ENCODE peak calls at places on chromosome 20, in ten cellular contexts. G, C, U, E, X, Y, V, T, R and A are unnamed samples.

GRCh38 chr20:38723982-38724602 is at the start of gene SLC32A1:
- DNase-seq in X (no peak), C (peak), T (no peak), R (no peak), U (no peak), V (no peak), E (no peak), G (no peak), Y (no peak), A (no peak)

GRCh38 chr20:25005661-25006060 is 13.1 kb upstream of the APMAP start:
- DNase-seq in R (no peak), T (no peak), C (no peak), Y (no peak), X (no peak), G (no peak), E (no peak), V (no peak), U (no peak), A (no peak)

GRCh38 chr20:35849726-35850125 is 77.9 kb downstream of the PHF20 start:
- DNase-seq in G (no peak), T (no peak), X (no peak), C (no peak), Y (no peak), R (no peak), E (no peak), V (no peak), U (no peak), A (no peak)

GRCh38 chr20:17709361-17710293 is 9.9 kb downstream of the BANF2 start:
- DNase-seq in T (no peak), U (no peak), Y (no peak), V (no peak), R (no peak), X (no peak), E (no peak), G (no peak), C (no peak), A (no peak)

GRCh38 chr20:50671626-50672025 is 19.7 kb downstream of the RIPOR3 start:
- DNase-seq in G (no peak), U (no peak), T (no peak), E (no peak), Y (no peak), R (no peak), C (no peak), X (no peak), V (no peak), A (no peak)

GRCh38 chr20:32514760-32515159 is 70.4 kb downstream of the NOL4L start:
- DNase-seq in C (no peak), T (no peak), G (no peak), X (no peak), R (no peak), E (no peak), U (no peak), V (no peak), Y (no peak), A (no peak)

GRCh38 chr20:2093200-2093781 is 8.3 kb upstream of the STK35 start:
- DNase-seq in U (peak), C (peak), X (no peak), G (peak), Y (no peak), R (peak), E (peak), V (no peak), T (peak), A (no peak)

GRCh38 chr20:58693226-58694006 is 816 bp downstream of the NPEPL1 start:
- DNase-seq in Y (no peak), T (no peak), X (peak), R (no peak), V (no peak), G (no peak), C (peak), U (no peak), E (peak), A (peak)

GRCh38 chr20:11496382-11496781 is 421.3 kb upstream of the BTBD3 start:
- DNase-seq in C (peak), Y (no peak), V (no peak), E (no peak), U (no peak), X (no peak), T (no peak), G (no peak), R (no peak), A (no peak)

GRCh38 chr20:46028110-46028509 is 905 bp upstream of the SLC12A5 start:
- DNase-seq in V (no peak), E (no peak), T (no peak), C (no peak), X (no peak), R (no peak), U (no peak), G (no peak), Y (no peak), A (no peak)

GRCh38 chr20:38001173-38001875 is 31.9 kb downstream of the TTI1 start:
- DNase-seq in C (no peak), Y (no peak), T (no peak), E (peak), V (no peak), G (no peak), U (no peak), X (no peak), R (peak), A (no peak)

GRCh38 chr20:17928633-17929311 is 39.8 kb downstream of the SNX5 start:
- DNase-seq in V (no peak), R (no peak), C (no peak), G (no peak), T (no peak), E (no peak), X (no peak), U (no peak), Y (no peak), A (no peak)

GRCh38 chr20:57948177-57948955 is 238.6 kb upstream of the PMEPA1 start:
- DNase-seq in C (no peak), V (no peak), G (no peak), E (no peak), T (no peak), Y (no peak), X (no peak), R (no peak), U (no peak), A (no peak)

GRCh38 chr20:57200882-57201723 is 65.3 kb downstream of the BMP7 start:
- DNase-seq in G (no peak), X (no peak), E (no peak), R (no peak), T (no peak), C (no peak), Y (no peak), U (no peak), V (no peak), A (no peak)

GRCh38 chr20:7291319-7291943 is 523.9 kb downstream of the BMP2 start:
- DNase-seq in R (no peak), T (no peak), Y (no peak), C (no peak), G (no peak), U (no peak), E (no peak), V (no peak), X (no peak), A (no peak)

GRCh38 chr20:63488331-63489251 is 10.3 kb downstream of the EEF1A2 start:
- DNase-seq in X (no peak), U (no peak), G (no peak), C (peak), T (no peak), E (no peak), V (no peak), Y (no peak), R (no peak), A (no peak)

GRCh38 chr20:19071902-19072498 is 140.4 kb upstream of the SLC24A3 start:
- DNase-seq in C (no peak), G (no peak), E (no peak), R (no peak), V (no peak), T (no peak), Y (no peak), U (no peak), X (no peak), A (no peak)

GRCh38 chr20:43900496-43900895 is 14.2 kb upstream of the TOX2 start:
- DNase-seq in Y (no peak), R (no peak), C (peak), U (no peak), E (no peak), X (no peak), V (no peak), G (no peak), T (no peak), A (no peak)